ENCODE peak calls at places on chromosomes 5 and 9, in eight cellular contexts. D is activated CD8-positive, alpha-beta T cell treated with anti-CD3 and anti-CD28 coated beads for 36 hours; M is fibroblast of lung; Z is cardiac muscle cell; F is neural crest cell; N is foreskin fibroblast; X is AG10803; H is hepatocyte. T is an unnamed sample.

GRCh38 chr5:158435161-158435616 is 576.2 kb upstream of the CLINT1 start:
- DNase-seq in D (peak), M (peak), Z (no peak), F (no peak), N (no peak), X (peak), H (no peak), T (peak)

GRCh38 chr9:116888066-116888465 is 201.0 kb downstream of the TRIM32 start:
- DNase-seq in D (no peak), M (no peak), Z (no peak), F (no peak), N (no peak), X (no peak), H (no peak), T (no peak)

GRCh38 chr5:172858990-172859811 is 25.1 kb downstream of the ERGIC1 start:
- DNase-seq in D (no peak), M (peak), Z (peak), F (no peak), N (peak), X (peak), H (peak), T (no peak)

GRCh38 chr9:124869986-124870560 is 8.1 kb downstream of the ARPC5L start:
- DNase-seq in D (peak), M (peak), Z (peak), F (no peak), N (peak), X (no peak), H (peak), T (peak)

GRCh38 chr5:73445708-73446630 is 2.6 kb downstream of the FOXD1 start:
- DNase-seq in D (no peak), M (no peak), Z (no peak), F (no peak), N (no peak), X (no peak), H (no peak), T (no peak)

GRCh38 chr9:108565651-108566378 is 290.0 kb downstream of the ACTL7B start:
- DNase-seq in D (peak), M (peak), Z (peak), F (peak), N (peak), X (peak), H (peak), T (peak)

GRCh38 chr5:106258591-106259125 is 1412.1 kb downstream of the EFNA5 start:
- DNase-seq in D (no peak), M (peak), Z (no peak), F (no peak), N (no peak), X (peak), H (no peak), T (no peak)

GRCh38 chr5:29614202-29614601 is 1579.3 kb upstream of the CDH6 start:
- DNase-seq in D (no peak), M (no peak), Z (no peak), F (no peak), N (no peak), X (no peak), H (no peak), T (no peak)

GRCh38 chr9:38233343-38233742 is 159.2 kb upstream of the ALDH1B1 start:
- DNase-seq in D (no peak), M (no peak), Z (no peak), F (no peak), N (no peak), X (no peak), H (no peak), T (no peak)

GRCh38 chr5:34048143-34048542 is 5.1 kb upstream of the C1QTNF3 start:
- DNase-seq in D (no peak), M (no peak), Z (no peak), F (no peak), N (no peak), X (no peak), H (no peak), T (no peak)

GRCh38 chr5:88879724-88880123 is 3.3 kb downstream of the MEF2C start:
- DNase-seq in D (no peak), M (no peak), Z (no peak), F (no peak), N (no peak), X (no peak), H (no peak), T (no peak)

GRCh38 chr5:134252671-134253070 is 26.8 kb upstream of the PPP2CA start:
- DNase-seq in D (no peak), M (peak), Z (peak), F (no peak), N (peak), X (peak), H (peak), T (no peak)

DNA sequence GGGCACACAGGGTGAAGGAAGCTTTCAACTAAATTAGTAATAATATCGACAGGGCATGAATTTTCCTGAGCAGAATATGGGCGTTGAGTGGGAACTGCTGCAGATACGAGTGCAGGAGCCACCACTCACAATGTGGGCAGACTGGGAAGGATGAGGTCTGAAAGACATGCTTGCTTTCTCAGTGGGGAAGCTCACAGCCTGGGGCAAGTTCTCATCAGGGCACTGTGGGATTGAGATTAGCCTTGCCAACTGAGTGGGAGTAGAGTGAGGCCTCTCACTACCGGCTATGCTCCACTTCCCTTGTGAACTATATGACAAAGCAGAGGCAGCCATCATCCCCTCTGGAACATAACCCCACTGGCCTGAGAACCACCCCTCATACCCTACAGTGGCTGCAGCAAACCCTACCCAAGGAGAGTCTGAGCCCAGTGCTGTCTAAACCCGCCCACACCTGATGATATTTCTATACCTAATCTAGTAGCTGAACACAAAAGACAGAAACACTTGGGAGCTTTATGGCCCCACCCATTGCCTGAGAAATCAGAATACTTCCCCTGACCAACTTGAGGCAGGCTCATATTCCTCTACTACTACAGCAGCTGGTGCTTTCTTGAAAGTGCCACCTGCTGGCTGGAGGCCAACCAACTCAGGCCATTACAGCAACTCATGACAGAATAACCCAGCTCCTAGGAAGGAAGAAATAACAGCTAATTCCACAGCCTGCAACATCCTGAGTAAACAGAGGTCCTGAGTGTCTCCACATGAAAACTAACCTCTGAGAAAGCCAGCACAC is 173.7 kb upstream of the SPEF2 start:
- DNase-seq in D (no peak), M (no peak), Z (no peak), F (no peak), N (no peak), X (no peak), H (no peak), T (no peak)
- TF ChIP-seq CTCF in D (no peak), M (no peak), Z (no peak), F (no peak), N (no peak), X (no peak), H (no peak), T (no peak)

DNA sequence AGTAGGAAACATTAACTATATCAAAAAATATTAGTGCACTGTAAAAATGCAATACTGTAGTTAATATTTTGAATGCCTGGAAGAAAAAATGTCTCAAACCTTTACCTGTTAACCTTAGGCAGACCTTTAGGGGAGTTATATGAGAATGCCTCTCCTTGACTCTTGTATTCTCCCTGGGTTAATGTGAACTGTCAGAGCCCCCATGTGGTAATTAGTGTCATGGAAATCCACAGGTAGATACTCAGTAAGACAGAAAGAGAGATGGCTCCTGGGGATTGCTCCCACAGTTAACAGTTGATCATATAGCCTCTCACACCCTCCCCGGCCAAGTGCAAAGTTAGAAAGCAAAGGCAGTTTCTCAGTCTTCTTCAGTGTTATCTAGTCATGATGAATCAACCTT is 742.8 kb downstream of the NR2F1-AS1 start:
- DNase-seq in D (no peak), M (no peak), Z (peak), F (no peak), N (no peak), X (no peak), H (peak), T (no peak)
- TF ChIP-seq CTCF in D (no peak), M (no peak), Z (no peak), F (no peak), N (peak), X (no peak), H (peak), T (no peak)

GRCh38 chr9:34016149-34016548 is 32.5 kb downstream of the UBAP2 start:
- DNase-seq in D (no peak), M (no peak), Z (no peak), F (no peak), N (no peak), X (no peak), H (no peak), T (no peak)

DNA sequence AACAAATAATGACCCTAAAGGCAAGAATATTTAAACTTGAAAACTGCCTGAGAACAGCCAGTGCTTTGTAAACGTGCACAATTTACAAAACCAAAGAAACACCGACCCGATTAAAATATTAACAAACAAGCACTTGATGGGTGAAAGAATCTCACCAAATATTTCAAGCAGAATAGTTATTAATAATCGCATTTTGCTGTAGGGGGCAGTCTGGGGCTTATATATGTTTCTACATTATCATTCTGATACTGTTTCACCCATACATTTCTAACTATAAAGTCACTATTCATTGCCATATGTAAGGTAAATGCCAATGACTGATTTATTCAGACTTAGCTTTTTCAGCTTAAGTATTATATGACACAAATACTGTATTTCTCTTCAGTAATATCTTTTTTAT is 37.7 kb downstream of the UBAP2 start:
- DNase-seq in D (peak), M (peak), Z (peak), F (no peak), N (no peak), X (no peak), H (peak), T (no peak)
- TF ChIP-seq CTCF in D (no peak), M (peak), Z (peak), F (peak), N (no peak), X (peak), H (peak), T (no peak)

DNA sequence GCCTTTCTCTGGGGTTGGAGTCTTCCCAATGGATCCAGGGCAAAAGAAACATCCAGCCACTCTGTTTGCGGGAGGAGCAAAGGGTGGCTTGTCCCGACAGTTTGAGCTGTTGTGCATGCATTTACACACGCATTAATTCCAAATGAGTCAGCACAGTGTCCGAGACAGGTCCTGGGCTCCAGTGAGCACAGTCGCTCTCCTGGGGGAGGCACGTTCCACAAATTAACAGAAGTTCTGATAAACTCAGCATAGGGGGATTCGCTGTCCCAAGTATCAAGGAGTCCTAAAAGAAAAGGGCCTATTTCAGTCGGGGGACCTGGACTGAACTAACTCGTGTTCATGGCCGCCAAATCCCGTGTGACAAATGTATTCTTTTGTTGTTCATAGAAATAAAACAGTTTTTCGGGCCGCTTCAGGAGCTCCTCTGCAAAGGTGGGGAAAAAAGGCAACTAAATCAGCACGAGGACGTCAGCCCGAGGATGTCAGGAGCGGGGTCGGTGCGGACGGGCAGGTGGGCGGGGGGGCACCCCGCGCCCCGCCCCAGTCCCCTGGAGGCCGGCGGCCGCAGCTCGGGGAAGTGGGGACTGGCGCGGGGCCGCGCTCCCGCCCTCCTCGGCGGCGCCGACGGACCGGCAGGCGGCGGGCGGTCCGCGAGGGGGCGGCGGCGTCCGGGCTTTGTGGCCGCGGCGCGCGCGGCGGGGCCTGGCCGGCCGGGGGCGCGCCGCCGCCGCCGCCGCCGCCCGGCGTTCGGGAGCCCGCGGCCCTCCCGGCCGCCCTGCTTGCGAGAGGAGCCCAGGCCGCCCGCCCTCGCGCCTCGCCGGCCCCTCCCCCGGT is at the start of gene MSANTD3:
- DNase-seq in D (peak), M (peak), Z (peak), F (peak), N (peak), X (peak), H (peak), T (peak)
- TF ChIP-seq CTCF in D (no peak), M (no peak), Z (no peak), F (peak), N (no peak), X (no peak), H (peak), T (peak)

GRCh38 chr5:143405063-143405746 is 1.7 kb upstream of the NR3C1 start:
- DNase-seq in D (peak), M (peak), Z (peak), F (peak), N (peak), X (peak), H (peak), T (peak)
- TF ChIP-seq CTCF in D (peak), M (peak), Z (no peak), F (no peak), N (no peak), X (peak), H (no peak), T (peak)

DNA sequence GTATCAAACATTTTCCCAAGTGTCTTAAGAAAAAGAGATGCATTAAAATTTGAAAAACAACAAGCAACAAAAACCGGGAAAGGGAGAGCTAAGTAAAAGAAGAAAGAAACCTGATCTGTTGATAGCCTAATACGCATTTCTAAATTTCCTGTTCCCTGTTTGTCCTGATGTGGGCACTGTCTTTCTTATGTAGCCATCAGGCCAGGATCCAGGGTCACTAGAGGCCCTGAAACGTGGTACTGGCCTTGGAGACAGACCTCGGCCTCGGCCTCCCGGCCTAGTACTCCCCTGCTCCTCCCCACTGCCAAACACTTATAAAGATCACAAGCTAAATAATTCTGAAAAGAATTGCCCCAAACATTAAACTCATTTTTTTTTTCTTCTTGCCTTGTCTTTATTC is 547.2 kb downstream of the IRX1 start:
- DNase-seq in D (no peak), M (no peak), Z (no peak), F (no peak), N (no peak), X (no peak), H (no peak), T (no peak)
- TF ChIP-seq CTCF in D (no peak), M (no peak), Z (no peak), F (no peak), N (no peak), X (no peak), H (no peak), T (no peak)

T was measured in GM10248.